ENCODE peak calls at places on chromosome 17, in four cellular contexts. O is dorsolateral prefrontal cortex, C is tibial artery, T is GM10248. J is an unnamed sample.
A peak's percentile ranks its signal among the peaks of the same experiment; 100 is the strongest.

GRCh38 chr17:72622661-72623433 is 469.6 kb downstream of the SLC39A11 start:
- DNase-seq in C (no peak), O (no peak), T (no peak), J (no peak)

GRCh38 chr17:9522074-9522473 is 53.5 kb downstream of the STX8 start:
- DNase-seq in C (no peak), O (no peak), T (peak; percentile 52), J (peak; percentile 46)

GRCh38 chr17:44522883-44523671 is 19.9 kb upstream of the GPATCH8 start:
- DNase-seq in T (peak; percentile 76), O (no peak), C (peak; percentile 77), J (peak; percentile 83)

GRCh38 chr17:37280841-37281240 is 94.9 kb upstream of the C17orf78 start:
- DNase-seq in T (no peak), C (no peak), O (no peak), J (no peak)

GRCh38 chr17:50947844-50948514 is 81.8 kb upstream of the TOB1 start:
- DNase-seq in C (peak; percentile 88), O (peak; percentile 69), T (no peak), J (peak; percentile 18)

GRCh38 chr17:72376486-72377345 is 255.9 kb downstream of the SOX9 start:
- DNase-seq in C (no peak), T (no peak), O (no peak), J (no peak)

GRCh38 chr17:30170415-30170987 is 53.9 kb downstream of the NSRP1 start:
- DNase-seq in O (no peak), C (no peak), T (no peak), J (no peak)

GRCh38 chr17:11340798-11341197 is 99.8 kb downstream of the SHISA6 start:
- DNase-seq in T (no peak), C (no peak), O (no peak), J (no peak)

GRCh38 chr17:9934354-9934753 is 29.3 kb upstream of the RCVRN start:
- DNase-seq in O (no peak), T (no peak), C (no peak), J (no peak)

GRCh38 chr17:44353656-44354331 is 8.7 kb downstream of the GRN start:
- DNase-seq in O (no peak), T (peak; percentile 49), C (no peak), J (peak; percentile 65)

GRCh38 chr17:65656390-65657250 is 95.2 kb upstream of the AXIN2 start:
- DNase-seq in T (peak; percentile 37), C (no peak), O (no peak), J (peak; percentile 26)

GRCh38 chr17:77382966-77383612 is 242.3 kb downstream of the SEC14L1 start:
- DNase-seq in C (no peak), O (no peak), T (no peak), J (no peak)

GRCh38 chr17:12104831-12105230 is 84.2 kb downstream of the MAP2K4 start:
- DNase-seq in C (no peak), O (no peak), T (no peak), J (no peak)

GRCh38 chr17:50532452-50533024 is at the start of gene EPN3:
- DNase-seq in C (no peak), O (no peak), T (no peak), J (no peak)

DNA sequence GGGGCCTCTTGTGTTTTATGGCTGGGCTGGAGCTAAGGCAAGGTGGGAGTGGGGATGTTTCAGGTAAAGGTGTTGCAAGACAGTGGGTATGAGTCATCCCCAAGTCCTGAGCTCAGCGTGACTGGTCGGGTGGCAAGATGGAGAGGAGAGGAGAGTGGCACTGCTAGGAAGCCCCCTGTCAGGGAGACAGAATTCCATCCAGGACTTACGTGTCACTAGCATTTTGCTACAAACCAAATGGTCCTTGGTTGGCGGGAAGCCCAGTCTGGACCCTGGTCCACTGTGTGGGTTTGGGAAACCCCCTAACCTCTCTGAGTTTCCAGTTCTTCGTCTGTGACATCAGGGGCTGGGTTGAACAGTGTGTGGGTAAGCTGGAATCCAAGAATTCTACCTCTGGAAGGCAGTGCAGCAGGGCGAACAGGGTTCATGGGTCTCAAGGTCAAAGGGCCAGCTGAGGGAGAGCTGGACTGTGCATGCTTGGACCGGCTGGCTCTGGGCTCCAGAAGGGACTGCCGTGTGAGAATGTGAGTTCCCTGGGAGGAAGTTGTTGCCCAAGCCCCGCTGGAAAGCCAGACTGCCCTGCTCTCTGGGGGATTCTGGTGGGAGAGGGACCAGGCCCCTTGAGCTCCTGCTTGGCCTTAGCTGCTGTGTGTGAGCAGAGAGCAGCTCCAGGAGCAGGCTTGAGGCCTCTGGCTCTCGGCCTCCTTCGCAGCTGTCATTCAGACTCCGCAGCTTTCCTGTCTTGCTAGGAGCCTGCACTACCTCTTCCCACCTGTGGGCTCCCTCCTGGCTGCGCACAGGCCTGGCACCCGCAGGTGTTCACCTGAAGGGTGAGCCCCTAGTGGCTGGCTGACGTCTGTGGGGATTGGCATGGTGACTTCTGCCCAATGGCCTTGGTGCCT is 84.5 kb downstream of the NT5M start:
- DNase-seq in T (no peak), O (no peak), C (no peak), J (no peak)
- TF ChIP-seq CTCF in T (no peak), O (no peak), C (no peak), J (peak; percentile 9)

GRCh38 chr17:63834431-63835166 is 7.1 kb upstream of the FTSJ3 start:
- DNase-seq in T (peak; percentile 66), C (peak; percentile 70), O (peak; percentile 76), J (peak; percentile 45)
- TF ChIP-seq CTCF in T (peak; percentile 78), C (peak; percentile 40), O (peak; percentile 53), J (peak; percentile 59)

DNA sequence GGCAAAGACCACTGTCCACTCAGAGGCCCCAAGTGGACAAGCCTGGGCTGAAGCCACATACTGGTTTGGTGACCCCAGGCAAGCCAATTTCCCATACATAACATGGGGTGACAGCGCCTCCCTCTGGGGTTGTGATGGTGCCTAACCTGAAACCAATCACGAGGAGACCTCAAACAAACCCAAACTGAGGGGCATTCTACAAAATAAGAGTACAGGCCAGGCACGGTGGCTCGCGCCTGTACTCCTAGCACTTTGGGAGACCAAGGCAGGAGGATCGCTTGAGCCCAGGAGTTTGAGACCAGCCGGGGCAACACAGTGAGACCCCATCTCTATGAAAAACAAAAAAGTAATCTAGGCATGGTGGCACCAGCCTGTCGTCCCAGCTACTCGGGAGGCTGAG is 3.6 kb downstream of the P2RX5 start:
- DNase-seq in T (no peak), C (no peak), O (no peak), J (no peak)
- TF ChIP-seq CTCF in T (no peak), C (no peak), O (no peak), J (peak; percentile 35)

GRCh38 chr17:79116575-79117368 is 42.1 kb downstream of the ENGASE start:
- DNase-seq in O (no peak), C (no peak), T (no peak), J (no peak)
- TF ChIP-seq CTCF in O (no peak), C (no peak), T (no peak), J (no peak)

DNA sequence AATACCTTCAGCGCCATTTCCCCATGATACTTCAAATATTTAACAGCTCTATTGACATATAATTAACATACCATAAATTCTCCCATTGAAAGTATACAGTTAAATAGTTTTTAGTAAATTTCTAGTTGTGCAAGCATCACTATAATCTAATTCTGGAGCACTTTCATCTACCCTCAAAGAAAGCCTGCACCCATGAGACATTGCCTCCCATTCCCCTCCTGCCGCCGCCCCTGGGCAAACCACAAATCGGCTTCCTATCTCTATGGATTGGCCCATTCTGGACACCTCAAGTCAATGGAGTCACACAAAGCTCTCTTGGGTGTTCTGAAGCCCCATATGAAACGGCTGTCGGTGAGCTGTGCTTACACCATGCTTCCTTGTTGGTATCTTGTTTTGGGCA is 77.3 kb upstream of the CBX4 start:
- DNase-seq in C (no peak), O (no peak), T (no peak), J (no peak)
- TF ChIP-seq CTCF in C (no peak), O (no peak), T (no peak), J (no peak)

GRCh38 chr17:4945176-4945943 is 3.0 kb downstream of the PFN1 start:
- DNase-seq in O (peak; percentile 57), C (peak; percentile 92), T (peak; percentile 75), J (peak; percentile 81)
- TF ChIP-seq CTCF in O (no peak), C (no peak), T (no peak), J (no peak)

DNA sequence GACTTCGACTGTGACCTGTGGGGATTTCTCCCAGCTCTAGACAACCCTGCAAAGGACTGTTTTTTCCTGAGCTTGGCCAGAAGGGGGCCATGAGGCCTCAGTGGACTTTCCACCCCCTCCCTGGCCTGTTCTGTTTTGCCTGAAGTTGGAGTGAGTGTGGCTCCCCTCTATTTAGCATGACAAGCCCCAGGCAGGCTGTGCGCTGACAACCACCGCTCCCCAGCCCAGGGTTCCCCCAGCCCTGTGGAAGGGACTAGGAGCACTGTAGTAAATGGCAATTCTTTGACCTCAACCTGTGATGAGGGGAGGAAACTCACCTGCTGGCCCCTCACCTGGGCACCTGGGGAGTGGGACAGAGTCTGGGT is 19.3 kb downstream of the NGFR start:
- DNase-seq in C (peak; percentile 64), T (no peak), O (no peak), J (no peak)
- TF ChIP-seq CTCF in C (no peak), T (no peak), O (no peak), J (peak; percentile 27)

DNA sequence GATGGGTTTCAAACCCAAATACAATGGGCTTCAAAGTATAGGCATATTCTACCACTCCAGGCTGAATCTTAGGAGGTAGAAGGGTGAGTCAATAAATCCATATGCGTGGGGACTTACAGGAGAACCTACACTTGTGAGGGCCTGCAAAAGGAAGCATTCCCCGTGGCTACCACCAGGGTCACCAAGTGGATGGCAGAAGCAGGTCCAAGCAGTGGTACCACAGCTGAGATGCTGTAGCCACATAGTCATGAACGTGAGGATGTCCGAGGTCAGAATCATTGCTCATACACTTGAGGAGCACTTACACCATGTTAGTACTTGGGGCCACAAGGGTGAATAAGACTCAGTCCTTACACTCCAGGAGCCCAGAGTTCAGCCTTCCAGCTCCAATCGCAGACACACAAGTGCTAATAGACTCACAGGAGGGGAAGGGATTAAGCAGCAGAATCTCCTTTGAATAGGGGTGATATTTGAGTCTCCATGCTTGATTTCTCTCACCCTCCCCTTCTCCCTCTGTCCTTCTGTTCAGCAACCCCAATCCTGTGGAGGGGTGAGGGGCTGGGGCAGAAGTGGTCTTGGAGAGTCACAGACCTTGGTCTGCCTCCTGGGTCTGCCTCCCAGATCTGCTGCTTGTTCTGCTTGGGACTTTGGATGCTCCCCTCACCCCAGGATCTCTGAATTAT is 42.5 kb upstream of the ASIC2 start:
- DNase-seq in C (no peak), O (no peak), T (no peak), J (no peak)
- TF ChIP-seq CTCF in C (no peak), O (no peak), T (no peak), J (peak; percentile 11)